ENCODE peak calls at places on chromosome 14, in nine cellular contexts. G is heart right ventricle; C is psoas muscle; L is CD8-positive, alpha-beta memory T cell; Z is effector memory CD4-positive, alpha-beta T cell; F is neural progenitor cell; T is ovary; R is tibial artery; H is breast epithelium. N is an unnamed sample.

GRCh38 chr14:29554335-29554734 is 373.3 kb downstream of the PRKD1 start:
- DNase-seq in G (no peak), C (no peak), L (no peak), Z (no peak), F (no peak), T (no peak), R (no peak), H (no peak), N (no peak)

GRCh38 chr14:66405158-66405557 is 81.0 kb upstream of the CCDC196 start:
- DNase-seq in G (no peak), C (no peak), L (no peak), Z (no peak), F (peak; percentile 41), T (no peak), R (no peak), H (no peak), N (no peak)

GRCh38 chr14:76844223-76844622 is 18.0 kb downstream of the LRRC74A start:
- DNase-seq in G (peak; percentile 68), C (peak; percentile 74), L (no peak), Z (peak; percentile 37), F (peak; percentile 18), T (peak; percentile 24), R (peak; percentile 62), H (peak; percentile 60), N (peak; percentile 49)

GRCh38 chr14:98947911-98948595 is 323.9 kb downstream of the BCL11B start:
- DNase-seq in G (no peak), C (no peak), L (no peak), Z (no peak), F (no peak), T (no peak), R (no peak), H (no peak), N (peak; percentile 44)

GRCh38 chr14:104851896-104852663 is 13.0 kb upstream of the CEP170B start:
- DNase-seq in G (no peak), C (no peak), L (no peak), Z (no peak), F (no peak), T (no peak), R (no peak), H (no peak), N (no peak)

GRCh38 chr14:95490727-95491451 is 25.6 kb downstream of the SYNE3 start:
- DNase-seq in G (no peak), C (no peak), L (no peak), Z (no peak), F (no peak), T (no peak), R (peak; percentile 75), H (no peak), N (no peak)

GRCh38 chr14:37150414-37150813 is 22.0 kb downstream of the SLC25A21 start:
- DNase-seq in G (no peak), C (no peak), L (no peak), Z (no peak), F (peak; percentile 48), T (no peak), R (no peak), H (no peak), N (no peak)

GRCh38 chr14:79732911-79733310 is 478.4 kb downstream of the DIO2 start:
- DNase-seq in G (no peak), C (no peak), L (no peak), Z (no peak), F (no peak), T (no peak), R (no peak), H (no peak), N (no peak)

GRCh38 chr14:25537846-25538455 is 488.0 kb upstream of the STXBP6 start:
- DNase-seq in G (no peak), C (no peak), L (no peak), Z (no peak), F (peak; percentile 66), T (no peak), R (no peak), H (no peak), N (no peak)

GRCh38 chr14:43687866-43688265 is 819.2 kb downstream of the FSCB start:
- DNase-seq in G (no peak), C (no peak), L (no peak), Z (no peak), F (no peak), T (no peak), R (no peak), H (no peak), N (no peak)

GRCh38 chr14:93707475-93707874 is 80.8 kb downstream of the PRIMA1 start:
- DNase-seq in G (no peak), C (no peak), L (no peak), Z (no peak), F (no peak), T (no peak), R (no peak), H (no peak), N (no peak)

GRCh38 chr14:104886690-104887622 is 21.9 kb downstream of the CEP170B start:
- DNase-seq in G (peak; percentile 10), C (peak; percentile 51), L (no peak), Z (no peak), F (no peak), T (peak; percentile 26), R (no peak), H (no peak), N (peak; percentile 59)

GRCh38 chr14:22427771-22428228 is 161.2 kb downstream of the DAD1 start:
- DNase-seq in G (no peak), C (no peak), L (no peak), Z (no peak), F (peak; percentile 17), T (no peak), R (peak; percentile 62), H (no peak), N (no peak)

GRCh38 chr14:87178277-87178676 is 814.7 kb downstream of the GALC start:
- DNase-seq in G (no peak), C (no peak), L (no peak), Z (no peak), F (no peak), T (no peak), R (no peak), H (no peak), N (no peak)

GRCh38 chr14:34665785-34666425 is 36.0 kb upstream of the SNX6 start:
- DNase-seq in G (no peak), C (no peak), L (no peak), Z (peak; percentile 5), F (no peak), T (no peak), R (peak; percentile 65), H (no peak), N (peak; percentile 72)

GRCh38 chr14:94380225-94381148 is 7.9 kb downstream of the SERPINA1 start:
- DNase-seq in G (no peak), C (no peak), L (no peak), Z (no peak), F (no peak), T (no peak), R (no peak), H (no peak), N (peak; percentile 38)

GRCh38 chr14:89418452-89418851 is 1.4 kb upstream of the FOXN3 start:
- DNase-seq in G (no peak), C (no peak), L (no peak), Z (no peak), F (no peak), T (no peak), R (no peak), H (no peak), N (no peak)

GRCh38 chr14:78608998-78609787 is 439.0 kb downstream of the NRXN3 start:
- DNase-seq in G (no peak), C (no peak), L (no peak), Z (no peak), F (no peak), T (no peak), R (no peak), H (no peak), N (no peak)

GRCh38 chr14:95815226-95815690 is 61.4 kb upstream of the TUNAR start:
- DNase-seq in G (no peak), C (no peak), L (no peak), Z (no peak), F (peak; percentile 25), T (no peak), R (no peak), H (no peak), N (no peak)

GRCh38 chr14:101927859-101928258 is 36.5 kb upstream of the DYNC1H1 start:
- DNase-seq in G (peak; percentile 86), C (peak; percentile 94), L (no peak), Z (no peak), F (no peak), T (peak; percentile 93), R (peak; percentile 92), H (peak; percentile 73), N (peak; percentile 95)

GRCh38 chr14:54211562-54212308 is 185.1 kb upstream of the CDKN3 start:
- DNase-seq in G (no peak), C (no peak), L (no peak), Z (no peak), F (no peak), T (no peak), R (no peak), H (no peak), N (no peak)

GRCh38 chr14:61568572-61569011 is 126.7 kb upstream of the HIF1A start:
- DNase-seq in G (peak; percentile 37), C (no peak), L (no peak), Z (peak; percentile 9), F (peak; percentile 58), T (peak; percentile 40), R (no peak), H (no peak), N (no peak)

GRCh38 chr14:84592770-84593169 is 937.2 kb upstream of the FLRT2 start:
- DNase-seq in G (no peak), C (no peak), L (no peak), Z (no peak), F (no peak), T (no peak), R (no peak), H (no peak), N (no peak)
- H3K27ac ChIP-seq in G (no peak overlapping the region), C (no peak overlapping the region), L (no peak overlapping the region), Z (no peak overlapping the region), F (no peak overlapping the region), T (no peak overlapping the region), R (no peak overlapping the region), H (no peak overlapping the region), N (no peak overlapping the region)

GRCh38 chr14:55384536-55384935 is 27.1 kb downstream of the ATG14 start:
- DNase-seq in G (no peak), C (no peak), L (no peak), Z (no peak), F (no peak), T (no peak), R (no peak), H (no peak), N (no peak)
- H3K27ac ChIP-seq in G (peak overlapping the region; percentile 29), C (peak overlapping the region; percentile 84), L (no peak overlapping the region), Z (no peak overlapping the region), F (no peak overlapping the region), T (no peak overlapping the region), R (peak overlapping the region; percentile 82), H (no peak overlapping the region), N (peak overlapping the region; percentile 64)

GRCh38 chr14:39972704-39973103 is 540.5 kb upstream of the FBXO33 start:
- DNase-seq in G (no peak), C (no peak), L (no peak), Z (no peak), F (no peak), T (no peak), R (no peak), H (no peak), N (no peak)
- H3K27ac ChIP-seq in G (no peak overlapping the region), C (no peak overlapping the region), L (no peak overlapping the region), Z (no peak overlapping the region), F (no peak overlapping the region), T (no peak overlapping the region), R (no peak overlapping the region), H (no peak overlapping the region), N (no peak overlapping the region)

DNA sequence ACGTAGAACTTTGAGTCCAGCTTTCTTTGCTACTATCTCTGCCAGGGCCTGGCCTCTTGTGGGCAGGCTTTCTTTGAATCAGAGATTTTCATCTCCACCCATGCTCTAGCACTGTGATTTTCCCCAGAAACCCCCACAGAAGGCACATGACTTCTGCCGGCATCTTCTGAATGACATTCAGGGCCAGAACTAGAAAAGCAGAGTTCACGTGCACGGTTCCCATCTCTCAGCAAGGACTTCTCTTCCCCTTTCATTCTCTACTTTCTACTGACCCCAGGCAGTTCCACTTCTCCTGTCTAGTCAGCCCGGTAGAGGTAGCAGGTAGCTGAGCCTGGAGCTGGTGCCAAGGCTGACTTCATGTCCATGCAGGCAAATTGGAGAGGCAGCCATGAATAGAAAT is 26.9 kb downstream of the BATF start:
- DNase-seq in G (no peak), C (no peak), L (no peak), Z (no peak), F (no peak), T (no peak), R (no peak), H (no peak), N (no peak)
- H3K27ac ChIP-seq in G (no peak overlapping the region), C (no peak overlapping the region), L (no peak overlapping the region), Z (no peak overlapping the region), F (no peak overlapping the region), T (no peak overlapping the region), R (no peak overlapping the region), H (no peak overlapping the region), N (no peak overlapping the region)

N was measured in ascending aorta.